ENCODE peak calls at places on chromosomes 13 and 19, in eight cellular contexts. Z, N, W, K, A, U, H and L are unnamed samples.

GRCh38 chr13:98843482-98843877 is 91.0 kb upstream of the SLC15A1 start:
- DNase-seq in Z (no peak), N (no peak), W (no peak), K (no peak), A (no peak), U (no peak), H (no peak), L (no peak)

GRCh38 chr13:46382224-46382623 is 4.8 kb downstream of the RUBCNL start:
- DNase-seq in Z (no peak), N (no peak), W (no peak), K (no peak), A (no peak), U (no peak), H (no peak), L (no peak)

GRCh38 chr13:68988176-68988575 is 1119.5 kb upstream of the ATXN8OS start:
- DNase-seq in Z (no peak), N (no peak), W (no peak), K (no peak), A (no peak), U (no peak), H (peak; percentile 19), L (no peak)

GRCh38 chr19:18415177-18415867 is 3.9 kb upstream of the SSBP4 start:
- DNase-seq in Z (peak; percentile 88), N (peak; percentile 89), W (no peak), K (peak; percentile 86), A (no peak), U (peak; percentile 77), H (peak; percentile 95), L (no peak)

GRCh38 chr19:13207237-13208130 is 57.3 kb downstream of the IER2 start:
- DNase-seq in Z (peak; percentile 60), N (no peak), W (peak; percentile 15), K (peak; percentile 69), A (no peak), U (peak; percentile 56), H (peak; percentile 89), L (no peak)

GRCh38 chr13:49098198-49098597 is 121.9 kb upstream of the MLNR start:
- DNase-seq in Z (peak; percentile 93), N (no peak), W (peak; percentile 60), K (no peak), A (no peak), U (no peak), H (no peak), L (no peak)

GRCh38 chr19:6773323-6773931 is 919 bp downstream of the VAV1 start:
- DNase-seq in Z (no peak), N (peak; percentile 75), W (no peak), K (peak; percentile 60), A (peak; percentile 49), U (peak; percentile 38), H (peak; percentile 83), L (peak; percentile 39)

GRCh38 chr13:97715763-97716162 is 237.7 kb upstream of the IPO5 start:
- DNase-seq in Z (no peak), N (no peak), W (no peak), K (no peak), A (no peak), U (no peak), H (no peak), L (no peak)

GRCh38 chr19:5205937-5206750 is 134.5 kb downstream of the PTPRS start:
- DNase-seq in Z (no peak), N (no peak), W (no peak), K (peak; percentile 39), A (no peak), U (no peak), H (no peak), L (no peak)

GRCh38 chr13:101398920-101399319 is 17.4 kb downstream of the NALCN start:
- DNase-seq in Z (peak; percentile 88), N (no peak), W (no peak), K (no peak), A (no peak), U (no peak), H (no peak), L (no peak)

GRCh38 chr13:37657134-37657533 is 58.6 kb upstream of the POSTN start:
- DNase-seq in Z (peak; percentile 75), N (no peak), W (no peak), K (no peak), A (no peak), U (no peak), H (no peak), L (no peak)

GRCh38 chr19:10420444-10421239 is at the start of gene PDE4A:
- DNase-seq in Z (peak; percentile 68), N (no peak), W (no peak), K (peak; percentile 60), A (peak; percentile 45), U (no peak), H (peak; percentile 73), L (no peak)

GRCh38 chr13:94112227-94112626 is 367.3 kb downstream of the DCT start:
- DNase-seq in Z (peak; percentile 95), N (peak; percentile 42), W (no peak), K (no peak), A (no peak), U (no peak), H (no peak), L (no peak)

GRCh38 chr19:52507266-52507665 is 20.2 kb upstream of the ZNF808 start:
- DNase-seq in Z (no peak), N (no peak), W (no peak), K (no peak), A (no peak), U (no peak), H (peak; percentile 7), L (no peak)

GRCh38 chr13:99916366-99917103 is 55.0 kb downstream of the ZIC5 start:
- DNase-seq in Z (peak; percentile 79), N (no peak), W (peak; percentile 34), K (no peak), A (no peak), U (no peak), H (no peak), L (peak; percentile 54)

GRCh38 chr13:68170961-68171360 is 940.8 kb upstream of the PCDH9 start:
- DNase-seq in Z (no peak), N (no peak), W (no peak), K (peak; percentile 26), A (no peak), U (no peak), H (peak; percentile 41), L (no peak)

GRCh38 chr19:47479701-47480503 is 4.1 kb downstream of the KPTN start:
- DNase-seq in Z (no peak), N (no peak), W (no peak), K (peak; percentile 57), A (no peak), U (no peak), H (peak; percentile 77), L (no peak)

GRCh38 chr19:8610928-8611284 is 391 bp upstream of the ADAMTS10 start:
- DNase-seq in Z (no peak), N (no peak), W (no peak), K (no peak), A (no peak), U (no peak), H (no peak), L (no peak)

GRCh38 chr19:55882626-55883025 is 46.3 kb downstream of the NLRP4 start:
- DNase-seq in Z (no peak), N (no peak), W (no peak), K (no peak), A (no peak), U (no peak), H (no peak), L (no peak)

DNA sequence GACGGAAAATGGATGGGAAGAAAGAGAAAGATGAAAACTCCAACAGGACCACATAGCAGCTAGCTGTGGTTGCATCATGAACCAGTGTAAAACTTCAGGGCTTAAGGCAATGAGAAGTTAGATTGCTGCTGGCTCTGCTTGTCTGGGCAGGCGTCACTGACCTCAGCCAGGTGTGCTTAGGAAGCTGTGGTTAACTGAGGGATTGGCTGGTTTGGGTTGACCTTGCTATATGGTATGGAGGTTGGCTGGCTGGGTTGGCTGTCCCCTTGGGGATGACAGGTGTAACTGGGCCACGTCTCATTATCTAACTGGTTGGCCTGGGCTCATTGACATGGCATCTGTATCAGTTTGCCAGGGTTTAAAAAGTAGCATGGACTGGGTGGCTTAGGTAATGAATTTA is 40.9 kb downstream of the NLRP4 start:
- DNase-seq in Z (no peak), N (no peak), W (no peak), K (no peak), A (no peak), U (no peak), H (no peak), L (no peak)
- H3K9me3 ChIP-seq in Z (no peaks in the 10 kb centered on the region), N (peaks cover 11% of the 10 kb centered on the region), W (no peaks in the 10 kb centered on the region), K (no peaks in the 10 kb centered on the region), A (no peaks in the 10 kb centered on the region), U (peaks cover 10% of the 10 kb centered on the region), H (no peaks in the 10 kb centered on the region), L (peaks cover 5% of the 10 kb centered on the region)

DNA sequence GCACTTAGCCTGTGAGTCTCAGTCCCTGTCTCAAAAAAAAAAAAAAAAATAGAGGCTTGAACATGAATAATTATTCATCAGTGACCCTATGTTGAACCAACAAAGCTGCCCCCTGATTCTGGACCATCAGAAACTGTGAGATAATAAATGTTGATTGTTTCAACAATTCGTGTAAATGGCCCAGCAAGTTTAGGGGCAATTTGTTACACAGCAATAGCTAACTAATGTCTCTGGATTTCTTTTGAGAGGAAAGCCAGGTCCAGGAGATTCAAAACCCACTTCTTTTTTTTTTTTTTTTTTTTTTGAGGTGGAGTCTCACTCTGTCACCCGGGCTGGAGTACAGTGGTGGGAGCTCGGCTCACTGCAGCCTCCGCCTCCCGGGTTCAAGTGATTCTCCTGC is 12.5 kb upstream of the TLE6 start:
- DNase-seq in Z (no peak), N (no peak), W (no peak), K (no peak), A (no peak), U (no peak), H (no peak), L (no peak)
- H3K4me1 ChIP-seq in Z (no peaks in the 10 kb centered on the region), N (no peaks in the 10 kb centered on the region), W (no peaks in the 10 kb centered on the region), K (peaks cover 4% of the 10 kb centered on the region), A (peaks cover 4% of the 10 kb centered on the region), U (peaks cover 10% of the 10 kb centered on the region), H (peaks cover 5% of the 10 kb centered on the region), L (no peaks in the 10 kb centered on the region)

GRCh38 chr19:23980805-23981204 is 66.1 kb downstream of the ZNF726 start:
- DNase-seq in Z (no peak), N (no peak), W (no peak), K (no peak), A (no peak), U (no peak), H (no peak), L (no peak)

GRCh38 chr19:23978068-23978467 is 63.4 kb downstream of the ZNF726 start:
- DNase-seq in Z (no peak), N (no peak), W (no peak), K (no peak), A (no peak), U (no peak), H (no peak), L (no peak)

GRCh38 chr19:23981863-23982262 is 67.2 kb downstream of the ZNF726 start:
- DNase-seq in Z (no peak), N (no peak), W (no peak), K (no peak), A (no peak), U (no peak), H (no peak), L (no peak)

GRCh38 chr19:23986623-23987022 is 71.9 kb downstream of the ZNF726 start:
- DNase-seq in Z (no peak), N (no peak), W (no peak), K (no peak), A (no peak), U (no peak), H (no peak), L (no peak)

GRCh38 chr19:23983406-23983805 is 68.7 kb downstream of the ZNF726 start:
- DNase-seq in Z (peak; percentile 1), N (no peak), W (no peak), K (no peak), A (no peak), U (no peak), H (no peak), L (no peak)
- H3K27ac ChIP-seq in Z (no peak overlapping the region), N (no peak overlapping the region), W (no peak overlapping the region), K (no peak overlapping the region), A (no peak overlapping the region), U (no peak overlapping the region), H (no peak overlapping the region), L (no peak overlapping the region)

GRCh38 chr19:34678085-34678412 is 571 bp downstream of the ZNF302 start:
- DNase-seq in Z (no peak), N (no peak), W (no peak), K (no peak), A (no peak), U (no peak), H (no peak), L (no peak)
- H3K9me3 ChIP-seq in Z (no peaks in the 10 kb centered on the region), N (peaks cover 7% of the 10 kb centered on the region), W (peaks cover 45% of the 10 kb centered on the region), K (peaks cover 9% of the 10 kb centered on the region), A (peaks cover 3% of the 10 kb centered on the region), U (no peaks in the 10 kb centered on the region), H (peaks cover 6% of the 10 kb centered on the region), L (peaks cover 30% of the 10 kb centered on the region)